ENCODE peak calls at places on chromosome 7, in four cellular contexts. Y is foreskin keratinocyte, T is neural progenitor cell, L is mammary epithelial cell. Q is an unnamed sample. For H3K4me1, the result is how much of the 10 kb centered on the place peaks cover.

GRCh38 chr7:120941064-120941463 is 9.5 kb upstream of the ING3 start:
- DNase-seq in Y (no peak), T (no peak), L (no peak), Q (no peak)

GRCh38 chr7:39184387-39184786 is 206.7 kb downstream of the POU6F2 start:
- DNase-seq in Y (peak), T (peak), L (no peak), Q (no peak)

GRCh38 chr7:106418094-106418493 is 133.3 kb upstream of the NAMPT start:
- DNase-seq in Y (peak), T (no peak), L (peak), Q (no peak)

GRCh38 chr7:148222716-148223115 is 367.9 kb upstream of the C7orf33 start:
- DNase-seq in Y (no peak), T (no peak), L (no peak), Q (no peak)

GRCh38 chr7:26853788-26854393 is 10.5 kb downstream of the SKAP2 start:
- DNase-seq in Y (peak), T (peak), L (peak), Q (no peak)

GRCh38 chr7:143288836-143289235 is 685 bp downstream of the CASP2 start:
- DNase-seq in Y (peak), T (peak), L (peak), Q (no peak)

GRCh38 chr7:155520114-155520513 is 26.2 kb downstream of the CNPY1 start:
- DNase-seq in Y (no peak), T (no peak), L (no peak), Q (no peak)

GRCh38 chr7:32223721-32224120 is 153.5 kb upstream of the PDE1C start:
- DNase-seq in Y (no peak), T (no peak), L (no peak), Q (no peak)

GRCh38 chr7:55436457-55436856 is 71.3 kb downstream of the LANCL2 start:
- DNase-seq in Y (no peak), T (no peak), L (no peak), Q (no peak)

GRCh38 chr7:1197997-1198632 is 34.6 kb upstream of the UNCX start:
- DNase-seq in Y (peak), T (no peak), L (peak), Q (no peak)

GRCh38 chr7:27137603-27138410 is 5.7 kb downstream of the HOXA5 start:
- DNase-seq in Y (no peak), T (no peak), L (peak), Q (no peak)

GRCh38 chr7:121504478-121504877 is 108.4 kb upstream of the FAM3C start:
- DNase-seq in Y (peak), T (no peak), L (peak), Q (no peak)

GRCh38 chr7:43647772-43648643 is 65.1 kb downstream of the STK17A start:
- DNase-seq in Y (peak), T (no peak), L (peak), Q (peak)

GRCh38 chr7:1755783-1756626 is 85.9 kb downstream of the ELFN1 start:
- DNase-seq in Y (no peak), T (no peak), L (no peak), Q (no peak)

GRCh38 chr7:70402069-70402468 is 729.9 kb upstream of the GALNT17 start:
- DNase-seq in Y (no peak), T (no peak), L (no peak), Q (no peak)

GRCh38 chr7:30285067-30285530 is 702 bp downstream of the ZNRF2 start:
- DNase-seq in Y (no peak), T (peak), L (no peak), Q (no peak)

GRCh38 chr7:96861-97260 is 95.5 kb upstream of the FAM20C start:
- DNase-seq in Y (no peak), T (no peak), L (no peak), Q (no peak)

GRCh38 chr7:1027285-1028043 is 16.9 kb upstream of the GPR146 start:
- DNase-seq in Y (no peak), T (peak), L (no peak), Q (peak)

GRCh38 chr7:74481458-74482324 is 28.0 kb downstream of the GTF2IRD1 start:
- DNase-seq in Y (no peak), T (no peak), L (no peak), Q (no peak)

GRCh38 chr7:66687186-66687585 is 53.3 kb upstream of the RABGEF1 start:
- DNase-seq in Y (no peak), T (no peak), L (no peak), Q (no peak)

GRCh38 chr7:29606287-29606721 is 42.7 kb downstream of the PRR15 start:
- DNase-seq in Y (peak), T (no peak), L (peak), Q (no peak)

GRCh38 chr7:74174606-74175082 is 488 bp downstream of the EIF4H start:
- DNase-seq in Y (peak), T (peak), L (peak), Q (peak)

GRCh38 chr7:108280136-108280535 is 150.0 kb upstream of the LAMB4 start:
- DNase-seq in Y (no peak), T (no peak), L (no peak), Q (no peak)

GRCh38 chr7:75996476-75996875 is 2.1 kb upstream of the TMEM120A start:
- DNase-seq in Y (no peak), T (no peak), L (no peak), Q (no peak)

GRCh38 chr7:104922187-104923009 is 91.6 kb upstream of the KMT2E start:
- DNase-seq in Y (no peak), T (no peak), L (no peak), Q (no peak)

GRCh38 chr7:27836525-27836924 is 96.6 kb downstream of the TAX1BP1 start:
- DNase-seq in Y (no peak), T (no peak), L (no peak), Q (no peak)

GRCh38 chr7:116802144-116802747 is 60.1 kb upstream of the CAPZA2 start:
- DNase-seq in Y (no peak), T (peak), L (no peak), Q (no peak)

GRCh38 chr7:104548861-104549260 is 220.5 kb downstream of the LHFPL3 start:
- DNase-seq in Y (no peak), T (no peak), L (no peak), Q (no peak)

GRCh38 chr7:77687747-77688144 is 8.5 kb upstream of the RSBN1L start:
- DNase-seq in Y (no peak), T (no peak), L (no peak), Q (no peak)

GRCh38 chr7:36021367-36021766 is 131.7 kb upstream of the EEPD1 start:
- DNase-seq in Y (no peak), T (peak), L (no peak), Q (no peak)

GRCh38 chr7:17123020-17123419 is 175.4 kb upstream of the AHR start:
- DNase-seq in Y (peak), T (no peak), L (no peak), Q (no peak)

GRCh38 chr7:4764402-4765007 is 10.9 kb upstream of the AP5Z1 start:
- DNase-seq in Y (no peak), T (no peak), L (no peak), Q (no peak)

GRCh38 chr7:4766666-4767530 is 8.5 kb upstream of the AP5Z1 start:
- DNase-seq in Y (no peak), T (no peak), L (no peak), Q (no peak)

GRCh38 chr7:4763091-4763793 is 12.2 kb upstream of the AP5Z1 start:
- DNase-seq in Y (no peak), T (no peak), L (no peak), Q (no peak)

GRCh38 chr7:4763794-4764185 is 11.6 kb upstream of the AP5Z1 start:
- DNase-seq in Y (no peak), T (no peak), L (no peak), Q (no peak)

GRCh38 chr7:4765776-4766490 is 9.5 kb upstream of the AP5Z1 start:
- DNase-seq in Y (no peak), T (peak), L (no peak), Q (no peak)
- TF ChIP-seq CTCF in Y (peak), T (peak), L (peak), Q (no peak)

DNA sequence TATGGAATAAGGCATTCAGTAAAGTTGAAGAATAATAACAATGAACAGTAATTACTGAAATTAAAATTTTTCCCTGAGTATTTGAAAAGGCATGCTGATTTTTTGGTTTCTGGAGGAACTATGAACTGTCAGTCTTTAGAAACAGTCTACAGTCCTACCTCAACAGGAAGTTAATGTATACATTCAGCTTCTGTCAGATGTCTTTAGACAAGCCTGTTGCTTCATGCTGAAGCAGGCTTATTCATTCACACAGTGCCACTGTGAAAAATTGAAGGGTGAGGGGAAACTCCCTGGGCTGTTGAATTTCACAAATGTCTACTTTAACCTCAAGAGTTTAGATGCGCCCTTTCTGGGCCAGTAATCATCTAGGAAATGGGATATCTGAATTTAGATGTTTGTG is 3.5 kb downstream of the NRF1 start:
- DNase-seq in Y (peak), T (no peak), L (peak), Q (no peak)
- H3K4me1 ChIP-seq in Y (under half), T (under half), L (under half), Q (under half)

DNA sequence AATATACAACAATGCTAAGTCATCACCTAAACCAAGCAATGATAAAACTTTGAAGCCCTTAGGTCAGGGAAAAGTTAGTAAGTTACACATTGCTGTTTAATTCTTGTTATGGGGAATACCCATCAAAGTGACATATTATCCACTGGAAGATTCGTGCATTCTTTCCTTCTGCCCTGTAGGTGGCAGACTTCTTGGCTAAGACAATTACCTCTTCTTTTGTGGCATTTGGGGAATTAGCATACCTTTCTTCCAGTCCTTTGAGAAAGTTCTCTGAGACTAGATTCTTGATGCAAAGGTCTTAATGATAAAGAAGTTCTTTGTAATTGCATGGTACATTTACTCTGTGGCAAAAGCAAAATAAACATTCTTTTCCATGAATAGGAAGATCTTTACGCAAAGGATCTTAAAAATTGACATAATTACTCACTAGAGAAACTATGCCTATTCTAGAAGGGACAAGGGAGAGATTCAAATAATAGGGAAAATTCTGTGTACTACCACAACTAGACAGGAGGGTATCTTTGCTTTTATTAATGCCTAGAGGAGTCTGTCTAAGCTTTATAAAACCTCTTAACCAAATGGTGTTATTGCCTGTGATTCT is 395.9 kb downstream of the GRM8 start:
- DNase-seq in Y (peak), T (peak), L (peak), Q (no peak)
- TF ChIP-seq CTCF in Y (peak), T (peak), L (peak), Q (no peak)

GRCh38 chr7:100586266-100587025 is at the start of gene FBXO24:
- DNase-seq in Y (peak), T (peak), L (peak), Q (peak)

GRCh38 chr7:100583132-100584045 is 2.5 kb downstream of the LRCH4 start:
- DNase-seq in Y (no peak), T (no peak), L (no peak), Q (peak)

GRCh38 chr7:100584046-100584676 is 1.8 kb downstream of the LRCH4 start:
- DNase-seq in Y (no peak), T (peak), L (no peak), Q (peak)

GRCh38 chr7:100584677-100585510 is 1.0 kb downstream of the LRCH4 start:
- DNase-seq in Y (peak), T (peak), L (peak), Q (peak)

GRCh38 chr7:100585511-100586265 is at the start of gene LRCH4:
- DNase-seq in Y (peak), T (peak), L (peak), Q (peak)
- H3K4me1 ChIP-seq in Y (under half), T (under half), L (under half), Q (under half)

Q was measured in mucosa of descending colon.